ENCODE peak calls at places on chromosome 2, in nine cellular contexts. A is progenitor cell of endocrine pancreas, F is WTC11, I is natural killer cell, H is GM20000, D is PC-3, Q is epithelial cell of esophagus, O is keratinocyte, N is endothelial cell. K is an unnamed sample.

GRCh38 chr2:39188958-39189499 is 54.7 kb downstream of the CDKL4 start:
- DNase-seq in A (no peak), H (no peak), Q (no peak), D (no peak), N (no peak), I (no peak), F (no peak), O (no peak), K (no peak)

GRCh38 chr2:181170256-181170655 is 189.9 kb downstream of the UBE2E3 start:
- DNase-seq in Q (no peak), O (no peak), A (no peak), N (no peak), F (no peak), D (peak), I (no peak), H (no peak), K (no peak)

GRCh38 chr2:479505-480161 is 191.7 kb upstream of the ALKAL2 start:
- DNase-seq in O (no peak), F (no peak), A (no peak), D (peak), Q (no peak), I (no peak), N (no peak), H (no peak), K (no peak)

GRCh38 chr2:174951746-174952145 is 53.4 kb downstream of the CHN1 start:
- DNase-seq in I (no peak), D (peak), N (no peak), F (no peak), A (no peak), H (no peak), Q (peak), O (no peak), K (no peak)

GRCh38 chr2:240604939-240605716 is 18.6 kb downstream of the CAPN10 start:
- DNase-seq in O (no peak), F (no peak), H (no peak), A (no peak), Q (no peak), D (no peak), I (no peak), N (no peak), K (peak)

GRCh38 chr2:84776011-84776410 is 104.9 kb downstream of the TRABD2A start:
- DNase-seq in N (no peak), A (no peak), O (no peak), F (no peak), H (no peak), D (peak), I (no peak), Q (peak), K (no peak)

GRCh38 chr2:118696786-118697465 is 150.5 kb downstream of the EN1 start:
- DNase-seq in F (no peak), O (no peak), H (no peak), Q (peak), I (no peak), D (peak), A (no peak), N (no peak), K (no peak)

GRCh38 chr2:113175101-113175628 is 1.4 kb downstream of the PSD4 start:
- DNase-seq in H (peak), D (no peak), F (no peak), Q (no peak), O (no peak), I (peak), N (no peak), A (no peak), K (peak)

GRCh38 chr2:240325654-240326031 is 109.8 kb upstream of the GPC1 start:
- DNase-seq in H (no peak), N (no peak), D (no peak), O (no peak), A (no peak), Q (no peak), I (peak), F (no peak), K (no peak)

GRCh38 chr2:182447843-182448242 is 21.0 kb upstream of the PDE1A start:
- DNase-seq in H (no peak), N (no peak), D (no peak), F (no peak), Q (no peak), I (no peak), O (no peak), A (no peak), K (no peak)

GRCh38 chr2:113812204-113812603 is 55.8 kb upstream of the SLC35F5 start:
- DNase-seq in A (no peak), Q (no peak), O (no peak), N (no peak), F (no peak), H (no peak), D (no peak), I (no peak), K (no peak)

GRCh38 chr2:154836622-154837021 is 138.1 kb downstream of the KCNJ3 start:
- DNase-seq in A (no peak), I (no peak), N (no peak), D (no peak), O (no peak), Q (no peak), F (no peak), H (no peak), K (no peak)

GRCh38 chr2:174697267-174697666 is 67.0 kb downstream of the CHRNA1 start:
- DNase-seq in Q (peak), D (peak), O (no peak), A (peak), F (peak), I (peak), H (peak), N (peak), K (peak)

GRCh38 chr2:121626777-121627524 is 22.3 kb downstream of the CLASP1 start:
- DNase-seq in Q (no peak), F (no peak), O (no peak), N (no peak), I (no peak), D (no peak), H (no peak), A (no peak), K (no peak)

GRCh38 chr2:16900405-16901025 is 234.9 kb upstream of the CYRIA start:
- DNase-seq in H (no peak), A (no peak), Q (peak), I (no peak), O (no peak), F (peak), N (peak), D (peak), K (peak)

GRCh38 chr2:4901092-4901735 is 791.0 kb upstream of the SOX11 start:
- DNase-seq in D (no peak), H (no peak), F (no peak), N (no peak), A (no peak), O (no peak), I (no peak), Q (no peak), K (no peak)

GRCh38 chr2:38706846-38707345 is 41.0 kb downstream of the GALM start:
- DNase-seq in I (no peak), F (no peak), O (no peak), A (no peak), D (no peak), Q (no peak), N (no peak), H (no peak), K (no peak)

GRCh38 chr2:20665261-20666113 is 1.5 kb upstream of the GDF7 start:
- DNase-seq in Q (no peak), D (no peak), A (no peak), F (peak), N (no peak), I (no peak), H (no peak), O (no peak), K (no peak)

GRCh38 chr2:196957881-196958525 is 31.5 kb upstream of the PGAP1 start:
- DNase-seq in Q (no peak), H (no peak), D (no peak), A (no peak), I (no peak), O (no peak), N (no peak), F (no peak), K (no peak)

GRCh38 chr2:209642146-209642815 is 129.4 kb upstream of the UNC80 start:
- DNase-seq in Q (peak), D (peak), H (no peak), I (no peak), F (no peak), N (no peak), A (no peak), O (no peak), K (no peak)

GRCh38 chr2:17792515-17792914 is 23.7 kb upstream of the MSGN1 start:
- DNase-seq in F (no peak), Q (no peak), I (no peak), O (no peak), N (no peak), A (no peak), D (no peak), H (no peak), K (no peak)

GRCh38 chr2:12293868-12294267 is 422.9 kb upstream of the TRIB2 start:
- DNase-seq in H (peak), Q (no peak), N (no peak), F (no peak), O (no peak), A (no peak), D (no peak), I (no peak), K (peak)

GRCh38 chr2:206774871-206775270 is 9.5 kb downstream of the FASTKD2 start:
- DNase-seq in D (no peak), Q (no peak), O (no peak), H (no peak), F (no peak), I (no peak), A (no peak), N (no peak), K (no peak)

GRCh38 chr2:129274038-129274415 is 705.4 kb upstream of the RAB6C start:
- DNase-seq in H (no peak), Q (no peak), N (no peak), A (no peak), D (no peak), I (no peak), O (no peak), F (no peak), K (no peak)

GRCh38 chr2:8549273-8549922 is 132.5 kb upstream of the ID2 start:
- DNase-seq in H (no peak), A (no peak), D (no peak), Q (no peak), N (no peak), I (no peak), O (no peak), F (no peak), K (no peak)

GRCh38 chr2:20604957-20605381 is 45.9 kb downstream of the HS1BP3 start:
- DNase-seq in Q (peak), N (no peak), A (no peak), O (no peak), I (no peak), H (no peak), D (peak), F (no peak), K (no peak)

GRCh38 chr2:113105047-113105446 is 22.4 kb upstream of the IL1RN start:
- DNase-seq in O (no peak), I (no peak), Q (peak), D (no peak), A (no peak), H (no peak), F (no peak), N (no peak), K (no peak)

GRCh38 chr2:192004188-192004963 is 157.5 kb upstream of the CAVIN2 start:
- DNase-seq in I (no peak), A (no peak), O (no peak), H (peak), F (no peak), N (no peak), D (no peak), Q (no peak), K (peak)

GRCh38 chr2:113081458-113082210 is 13.9 kb downstream of the IL1F10 start:
- DNase-seq in H (no peak), I (no peak), A (no peak), D (no peak), N (no peak), F (no peak), Q (peak), O (no peak), K (no peak)

GRCh38 chr2:177212106-177212894 is at the start of gene HNRNPA3:
- DNase-seq in D (peak), N (peak), A (peak), H (peak), I (peak), F (peak), Q (peak), O (peak), K (peak)
- TF ChIP-seq CTCF in D (no peak), N (no peak), A (peak), H (no peak), I (no peak), F (no peak), Q (no peak), O (no peak), K (peak)

GRCh38 chr2:48584551-48584950 is 33.1 kb upstream of the GTF2A1L start:
- DNase-seq in N (no peak), D (no peak), A (no peak), O (no peak), Q (no peak), F (no peak), I (no peak), H (no peak), K (no peak)
- TF ChIP-seq CTCF in N (no peak), D (no peak), A (no peak), O (no peak), Q (no peak), F (no peak), I (no peak), H (no peak), K (no peak)

GRCh38 chr2:37189452-37190153 is 1.1 kb upstream of the SULT6B1 start:
- DNase-seq in I (no peak), O (peak), D (peak), F (peak), A (no peak), N (no peak), H (no peak), Q (peak), K (no peak)
- TF ChIP-seq CTCF in I (no peak), O (no peak), D (peak), F (no peak), A (no peak), N (no peak), H (no peak), Q (peak), K (no peak)

GRCh38 chr2:105278654-105279053 is 37.1 kb downstream of the GPR45 start:
- DNase-seq in Q (no peak), H (no peak), N (no peak), I (no peak), D (no peak), F (no peak), O (no peak), A (no peak), K (no peak)
- TF ChIP-seq CTCF in Q (no peak), H (no peak), N (no peak), I (no peak), D (peak), F (no peak), O (no peak), A (peak), K (no peak)

GRCh38 chr2:237081596-237081995 is 4.1 kb upstream of the COPS8 start:
- DNase-seq in I (no peak), O (no peak), N (no peak), A (no peak), D (no peak), Q (no peak), F (no peak), H (no peak), K (no peak)

GRCh38 chr2:237084444-237084843 is 1.2 kb upstream of the COPS8 start:
- DNase-seq in A (no peak), H (no peak), O (no peak), F (no peak), Q (no peak), I (no peak), D (no peak), N (no peak), K (no peak)

GRCh38 chr2:237083026-237083425 is 2.7 kb upstream of the COPS8 start:
- DNase-seq in D (no peak), Q (no peak), H (no peak), N (no peak), I (no peak), A (no peak), O (no peak), F (no peak), K (no peak)

GRCh38 chr2:237090906-237091305 is 5.2 kb downstream of the COPS8 start:
- DNase-seq in Q (no peak), F (no peak), N (no peak), O (no peak), H (no peak), D (no peak), I (no peak), A (no peak), K (no peak)

GRCh38 chr2:237085261-237086221 is at the start of gene COPS8:
- DNase-seq in I (peak), H (peak), A (peak), Q (peak), N (peak), D (peak), O (no peak), F (peak), K (peak)
- TF ChIP-seq CTCF in I (no peak), H (no peak), A (peak), Q (peak), N (no peak), D (peak), O (no peak), F (no peak), K (peak)

DNA sequence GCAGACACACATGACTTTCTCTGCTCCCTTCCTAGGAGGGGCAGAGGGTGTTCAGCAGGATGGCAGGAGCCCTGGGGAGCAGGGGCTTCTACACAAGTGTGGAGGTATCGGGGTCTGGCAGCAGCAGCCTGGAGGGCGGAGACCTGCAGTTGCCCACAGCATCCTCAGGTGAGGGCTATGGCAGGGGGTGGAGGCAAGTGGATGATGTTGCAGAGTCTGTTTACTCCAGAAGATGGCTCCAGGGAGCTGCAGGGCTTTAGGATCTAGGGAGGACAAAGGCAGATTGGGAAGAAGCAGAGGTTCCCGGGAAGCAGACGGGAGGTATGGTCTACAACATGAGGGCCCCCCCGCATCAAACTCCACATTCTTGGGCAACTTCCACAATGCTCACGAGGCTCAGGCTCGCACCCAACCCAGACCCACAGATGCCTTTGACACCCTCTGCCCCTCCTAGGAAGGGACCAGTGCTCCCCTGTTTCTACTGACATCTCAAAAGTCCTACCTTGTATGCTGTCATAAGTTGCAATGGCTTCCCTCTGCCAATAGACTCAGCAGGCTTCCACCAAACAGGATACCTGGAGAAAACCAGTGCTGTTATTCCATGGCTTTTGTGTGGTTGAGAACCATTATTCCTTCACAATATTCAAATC is 12.0 kb upstream of the ATP6V1C2 start:
- DNase-seq in H (no peak), D (peak), N (peak), A (no peak), F (peak), I (no peak), O (no peak), Q (peak), K (no peak)
- TF ChIP-seq CTCF in H (peak), D (peak), N (no peak), A (no peak), F (no peak), I (no peak), O (peak), Q (peak), K (peak)